ENCODE peak calls at places on chromosomes 12 and 14, in ten cellular contexts. One of them, this sample, is unnamed.
A peak's percentile ranks its signal among the peaks of the same experiment; 100 is the strongest.

GRCh38 chr12:60437297-60437696 is 841.5 kb downstream of the SLC16A7 start:
- DNase-seq in A673: no peak
- DNase-seq in pancreas: no peak
- DNase-seq in uterus: no peak
- DNase-seq in GM23338: no peak
- DNase-seq in fibroblast of lung: no peak
- DNase-seq in small intestine: no peak
- DNase-seq in mucosa of descending colon: no peak
- DNase-seq in naive thymus-derived CD4-positive, alpha-beta T cell: no peak
- DNase-seq in sigmoid colon: no peak
- DNase-seq in this sample: no peak

GRCh38 chr14:22386924-22387775 is 201.9 kb downstream of the DAD1 start:
- DNase-seq in A673: peak; percentile 94
- DNase-seq in uterus: peak; percentile 85
- DNase-seq in sigmoid colon: peak; percentile 85
- DNase-seq in pancreas: peak; percentile 33
- DNase-seq in fibroblast of lung: peak; percentile 62
- DNase-seq in mucosa of descending colon: no peak
- DNase-seq in GM23338: peak; percentile 93
- DNase-seq in naive thymus-derived CD4-positive, alpha-beta T cell: no peak
- DNase-seq in small intestine: peak; percentile 66
- DNase-seq in this sample: no peak

GRCh38 chr12:18139989-18140596 is 50.1 kb upstream of the RERGL start:
- DNase-seq in A673: peak; percentile 50
- DNase-seq in pancreas: no peak
- DNase-seq in GM23338: peak; percentile 63
- DNase-seq in small intestine: peak; percentile 44
- DNase-seq in uterus: no peak
- DNase-seq in naive thymus-derived CD4-positive, alpha-beta T cell: no peak
- DNase-seq in fibroblast of lung: peak; percentile 19
- DNase-seq in sigmoid colon: no peak
- DNase-seq in mucosa of descending colon: no peak
- DNase-seq in this sample: peak; percentile 14

GRCh38 chr14:58354817-58355216 is 40.9 kb upstream of the TOMM20L start:
- DNase-seq in sigmoid colon: no peak
- DNase-seq in pancreas: no peak
- DNase-seq in GM23338: no peak
- DNase-seq in mucosa of descending colon: no peak
- DNase-seq in naive thymus-derived CD4-positive, alpha-beta T cell: no peak
- DNase-seq in fibroblast of lung: no peak
- DNase-seq in uterus: no peak
- DNase-seq in A673: no peak
- DNase-seq in small intestine: no peak
- DNase-seq in this sample: no peak

GRCh38 chr12:64385019-64385418 is 5.5 kb downstream of the C12orf56 start:
- DNase-seq in naive thymus-derived CD4-positive, alpha-beta T cell: peak; percentile 43
- DNase-seq in sigmoid colon: no peak
- DNase-seq in fibroblast of lung: no peak
- DNase-seq in small intestine: no peak
- DNase-seq in pancreas: no peak
- DNase-seq in A673: no peak
- DNase-seq in mucosa of descending colon: no peak
- DNase-seq in uterus: no peak
- DNase-seq in GM23338: no peak
- DNase-seq in this sample: peak; percentile 93

GRCh38 chr14:67984274-67984673 is 164.7 kb downstream of the RAD51B start:
- DNase-seq in small intestine: no peak
- DNase-seq in mucosa of descending colon: no peak
- DNase-seq in sigmoid colon: no peak
- DNase-seq in uterus: no peak
- DNase-seq in naive thymus-derived CD4-positive, alpha-beta T cell: no peak
- DNase-seq in GM23338: no peak
- DNase-seq in fibroblast of lung: peak; percentile 34
- DNase-seq in A673: no peak
- DNase-seq in pancreas: no peak
- DNase-seq in this sample: no peak

GRCh38 chr12:63844391-63845341 is at the start of gene SRGAP1:
- DNase-seq in sigmoid colon: peak; percentile 86
- DNase-seq in naive thymus-derived CD4-positive, alpha-beta T cell: peak; percentile 5
- DNase-seq in small intestine: peak; percentile 72
- DNase-seq in mucosa of descending colon: peak; percentile 71
- DNase-seq in fibroblast of lung: peak; percentile 72
- DNase-seq in A673: peak; percentile 83
- DNase-seq in uterus: peak; percentile 74
- DNase-seq in pancreas: peak; percentile 58
- DNase-seq in GM23338: peak; percentile 63
- DNase-seq in this sample: no peak

GRCh38 chr14:51428981-51429380 is 188.9 kb downstream of the TMX1 start:
- DNase-seq in GM23338: no peak
- DNase-seq in uterus: no peak
- DNase-seq in naive thymus-derived CD4-positive, alpha-beta T cell: no peak
- DNase-seq in pancreas: no peak
- DNase-seq in A673: no peak
- DNase-seq in fibroblast of lung: no peak
- DNase-seq in sigmoid colon: no peak
- DNase-seq in small intestine: no peak
- DNase-seq in mucosa of descending colon: no peak
- DNase-seq in this sample: no peak

GRCh38 chr12:56104815-56105476 is 587 bp downstream of the PA2G4 start:
- DNase-seq in naive thymus-derived CD4-positive, alpha-beta T cell: no peak
- DNase-seq in small intestine: peak; percentile 22
- DNase-seq in pancreas: no peak
- DNase-seq in mucosa of descending colon: peak; percentile 79
- DNase-seq in sigmoid colon: no peak
- DNase-seq in GM23338: peak; percentile 39
- DNase-seq in fibroblast of lung: no peak
- DNase-seq in A673: peak; percentile 43
- DNase-seq in uterus: no peak
- DNase-seq in this sample: no peak

GRCh38 chr12:56102683-56103065 is 1.7 kb upstream of the PA2G4 start:
- DNase-seq in uterus: no peak
- DNase-seq in GM23338: no peak
- DNase-seq in pancreas: no peak
- DNase-seq in fibroblast of lung: no peak
- DNase-seq in mucosa of descending colon: no peak
- DNase-seq in sigmoid colon: no peak
- DNase-seq in A673: no peak
- DNase-seq in small intestine: no peak
- DNase-seq in naive thymus-derived CD4-positive, alpha-beta T cell: no peak
- DNase-seq in this sample: no peak

GRCh38 chr12:56103823-56104108 is 593 bp upstream of the PA2G4 start:
- DNase-seq in small intestine: no peak
- DNase-seq in naive thymus-derived CD4-positive, alpha-beta T cell: no peak
- DNase-seq in sigmoid colon: no peak
- DNase-seq in mucosa of descending colon: no peak
- DNase-seq in uterus: no peak
- DNase-seq in GM23338: no peak
- DNase-seq in pancreas: no peak
- DNase-seq in fibroblast of lung: no peak
- DNase-seq in A673: no peak
- DNase-seq in this sample: no peak

GRCh38 chr12:56104109-56104814 is at the start of gene PA2G4:
- DNase-seq in uterus: peak; percentile 97
- DNase-seq in small intestine: peak; percentile 99
- DNase-seq in GM23338: peak; percentile 99
- DNase-seq in fibroblast of lung: peak; percentile 99
- DNase-seq in pancreas: peak; percentile 98
- DNase-seq in naive thymus-derived CD4-positive, alpha-beta T cell: peak; percentile 91
- DNase-seq in mucosa of descending colon: peak; percentile 98
- DNase-seq in A673: peak; percentile 100
- DNase-seq in sigmoid colon: peak; percentile 99
- DNase-seq in this sample: peak; percentile 99

DNA sequence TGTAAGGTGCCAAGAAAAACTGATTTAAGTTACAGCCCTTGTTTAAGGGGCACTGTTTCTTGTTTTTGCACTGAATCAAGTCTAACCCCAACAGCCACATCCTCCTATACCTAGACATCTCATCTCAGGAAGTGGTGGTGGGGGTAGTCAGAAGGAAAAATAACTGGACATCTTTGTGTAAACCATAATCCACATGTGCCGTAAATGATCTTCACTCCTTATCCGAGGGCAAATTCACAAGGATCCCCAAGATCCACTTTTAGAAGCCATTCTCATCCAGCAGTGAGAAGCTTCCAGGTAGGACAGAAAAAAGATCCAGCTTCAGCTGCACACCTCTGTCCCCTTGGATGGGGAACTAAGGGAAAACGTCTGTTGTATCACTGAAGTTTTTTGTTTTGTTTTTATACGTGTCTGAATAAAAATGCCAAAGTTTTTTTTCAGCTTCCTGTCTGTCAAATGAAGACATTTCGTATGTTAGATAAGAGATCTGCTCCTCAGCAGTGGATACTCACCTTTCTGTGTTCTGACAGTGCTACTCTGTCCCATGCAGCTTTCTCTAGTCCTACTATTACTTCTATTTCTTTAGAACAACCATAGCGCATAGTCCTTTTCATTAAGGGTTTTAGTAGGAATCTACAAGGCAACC is 1.2 kb upstream of the PA2G4 start:
- DNase-seq in A673: no peak
- DNase-seq in mucosa of descending colon: no peak
- DNase-seq in GM23338: no peak
- DNase-seq in sigmoid colon: no peak
- DNase-seq in fibroblast of lung: no peak
- DNase-seq in uterus: no peak
- DNase-seq in pancreas: no peak
- DNase-seq in small intestine: peak; percentile 44
- DNase-seq in naive thymus-derived CD4-positive, alpha-beta T cell: peak; percentile 41
- DNase-seq in this sample: peak; percentile 71
- H3K4me3 ChIP-seq in A673: peak overlapping the region; percentile 87
- H3K4me3 ChIP-seq in mucosa of descending colon: no peak overlapping the region
- H3K4me3 ChIP-seq in GM23338: peak overlapping the region; percentile 99
- H3K4me3 ChIP-seq in sigmoid colon: peak overlapping the region; percentile 80
- H3K4me3 ChIP-seq in fibroblast of lung: peak overlapping the region; percentile 94
- H3K4me3 ChIP-seq in uterus: peak overlapping the region; percentile 86
- H3K4me3 ChIP-seq in pancreas: no peak overlapping the region
- H3K4me3 ChIP-seq in small intestine: no peak overlapping the region
- H3K4me3 ChIP-seq in naive thymus-derived CD4-positive, alpha-beta T cell: peak overlapping the region; percentile 87
- H3K4me3 ChIP-seq in this sample: peak overlapping the region; percentile 91

DNA sequence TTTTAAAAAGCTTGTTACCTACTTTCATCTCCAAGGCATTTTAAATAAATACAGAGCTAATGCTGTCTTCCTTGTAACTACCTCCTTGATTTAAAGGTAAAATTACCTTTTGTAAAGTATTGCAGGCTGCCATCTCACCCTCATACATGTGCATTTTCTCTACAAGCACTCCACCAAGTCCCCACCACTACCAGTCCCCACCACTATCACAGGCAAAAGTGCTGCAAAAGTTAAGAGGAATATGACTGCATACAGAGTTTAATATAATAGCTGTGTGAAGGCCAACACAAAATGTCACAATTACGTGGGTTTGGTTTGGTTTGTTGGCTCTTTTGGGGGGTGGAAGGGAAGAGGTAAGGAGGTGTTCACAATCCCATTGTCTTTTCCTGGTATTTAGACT is 9.6 kb downstream of the SIX1 start:
- DNase-seq in uterus: no peak
- DNase-seq in mucosa of descending colon: no peak
- DNase-seq in GM23338: no peak
- DNase-seq in small intestine: no peak
- DNase-seq in naive thymus-derived CD4-positive, alpha-beta T cell: no peak
- DNase-seq in A673: no peak
- DNase-seq in pancreas: no peak
- DNase-seq in fibroblast of lung: no peak
- DNase-seq in sigmoid colon: no peak
- DNase-seq in this sample: no peak
- H3K4me3 ChIP-seq in uterus: no peak overlapping the region
- H3K4me3 ChIP-seq in mucosa of descending colon: no peak overlapping the region
- H3K4me3 ChIP-seq in GM23338: no peak overlapping the region
- H3K4me3 ChIP-seq in small intestine: no peak overlapping the region
- H3K4me3 ChIP-seq in naive thymus-derived CD4-positive, alpha-beta T cell: no peak overlapping the region
- H3K4me3 ChIP-seq in A673: no peak overlapping the region
- H3K4me3 ChIP-seq in pancreas: no peak overlapping the region
- H3K4me3 ChIP-seq in fibroblast of lung: no peak overlapping the region
- H3K4me3 ChIP-seq in sigmoid colon: no peak overlapping the region
- H3K4me3 ChIP-seq in this sample: no peak overlapping the region

GRCh38 chr12:1104088-1104800 is 113.2 kb downstream of the ERC1 start:
- DNase-seq in uterus: no peak
- DNase-seq in mucosa of descending colon: no peak
- DNase-seq in GM23338: no peak
- DNase-seq in pancreas: no peak
- DNase-seq in small intestine: no peak
- DNase-seq in naive thymus-derived CD4-positive, alpha-beta T cell: no peak
- DNase-seq in A673: no peak
- DNase-seq in sigmoid colon: no peak
- DNase-seq in fibroblast of lung: no peak
- DNase-seq in this sample: no peak

GRCh38 chr12:1103632-1104031 is 112.6 kb downstream of the ERC1 start:
- DNase-seq in small intestine: no peak
- DNase-seq in fibroblast of lung: no peak
- DNase-seq in A673: no peak
- DNase-seq in pancreas: no peak
- DNase-seq in uterus: no peak
- DNase-seq in mucosa of descending colon: no peak
- DNase-seq in GM23338: no peak
- DNase-seq in sigmoid colon: no peak
- DNase-seq in naive thymus-derived CD4-positive, alpha-beta T cell: no peak
- DNase-seq in this sample: no peak

GRCh38 chr12:1102088-1102487 is 111.1 kb downstream of the ERC1 start:
- DNase-seq in mucosa of descending colon: no peak
- DNase-seq in pancreas: no peak
- DNase-seq in A673: no peak
- DNase-seq in uterus: no peak
- DNase-seq in small intestine: no peak
- DNase-seq in sigmoid colon: no peak
- DNase-seq in naive thymus-derived CD4-positive, alpha-beta T cell: no peak
- DNase-seq in fibroblast of lung: no peak
- DNase-seq in GM23338: no peak
- DNase-seq in this sample: no peak

GRCh38 chr12:1099158-1099557 is 108.1 kb downstream of the ERC1 start:
- DNase-seq in GM23338: no peak
- DNase-seq in A673: no peak
- DNase-seq in fibroblast of lung: no peak
- DNase-seq in small intestine: peak; percentile 80
- DNase-seq in pancreas: no peak
- DNase-seq in naive thymus-derived CD4-positive, alpha-beta T cell: no peak
- DNase-seq in mucosa of descending colon: no peak
- DNase-seq in uterus: no peak
- DNase-seq in sigmoid colon: no peak
- DNase-seq in this sample: no peak

GRCh38 chr12:1103051-1103450 is 112.0 kb downstream of the ERC1 start:
- DNase-seq in GM23338: peak; percentile 36
- DNase-seq in pancreas: no peak
- DNase-seq in A673: no peak
- DNase-seq in sigmoid colon: no peak
- DNase-seq in naive thymus-derived CD4-positive, alpha-beta T cell: no peak
- DNase-seq in uterus: no peak
- DNase-seq in mucosa of descending colon: no peak
- DNase-seq in fibroblast of lung: no peak
- DNase-seq in small intestine: no peak
- DNase-seq in this sample: no peak
- H3K4me3 ChIP-seq in GM23338: no peak overlapping the region
- H3K4me3 ChIP-seq in pancreas: no peak overlapping the region
- H3K4me3 ChIP-seq in A673: no peak overlapping the region
- H3K4me3 ChIP-seq in sigmoid colon: no peak overlapping the region
- H3K4me3 ChIP-seq in naive thymus-derived CD4-positive, alpha-beta T cell: no peak overlapping the region
- H3K4me3 ChIP-seq in uterus: no peak overlapping the region
- H3K4me3 ChIP-seq in mucosa of descending colon: no peak overlapping the region
- H3K4me3 ChIP-seq in fibroblast of lung: no peak overlapping the region
- H3K4me3 ChIP-seq in small intestine: no peak overlapping the region
- H3K4me3 ChIP-seq in this sample: no peak overlapping the region

DNA sequence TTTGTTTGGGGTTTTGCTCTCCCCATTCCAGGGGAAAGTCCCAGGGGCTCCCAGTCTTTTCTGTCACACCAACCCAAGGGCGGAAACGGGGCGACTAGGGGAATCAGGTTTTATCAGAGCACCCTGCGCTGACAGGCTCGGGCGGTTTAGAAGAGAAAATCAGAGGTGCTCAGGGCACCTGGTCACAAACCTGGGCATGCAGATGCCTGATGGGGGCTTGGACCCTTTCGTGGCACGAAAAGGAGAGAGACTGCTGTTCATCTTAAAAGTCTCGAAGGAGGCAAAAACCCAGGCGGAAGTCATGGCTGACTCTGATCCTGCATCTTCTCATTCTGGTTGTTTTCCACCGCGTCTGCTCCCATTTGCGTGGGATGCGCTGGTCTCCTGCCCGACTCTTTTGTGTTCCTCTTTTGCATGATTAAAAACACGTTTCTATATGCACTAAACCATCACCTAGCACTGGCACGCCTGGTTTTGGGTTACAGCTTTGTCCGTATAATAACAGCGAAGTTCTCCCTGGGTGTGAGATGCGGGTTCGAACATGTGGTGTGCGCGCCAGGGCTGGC is 13.2 kb downstream of the OTX2 start:
- DNase-seq in small intestine: no peak
- DNase-seq in pancreas: no peak
- DNase-seq in mucosa of descending colon: no peak
- DNase-seq in fibroblast of lung: no peak
- DNase-seq in GM23338: peak; percentile 50
- DNase-seq in uterus: no peak
- DNase-seq in sigmoid colon: no peak
- DNase-seq in naive thymus-derived CD4-positive, alpha-beta T cell: no peak
- DNase-seq in A673: no peak
- DNase-seq in this sample: no peak
- H3K4me3 ChIP-seq in small intestine: no peak overlapping the region
- H3K4me3 ChIP-seq in pancreas: no peak overlapping the region
- H3K4me3 ChIP-seq in mucosa of descending colon: no peak overlapping the region
- H3K4me3 ChIP-seq in fibroblast of lung: no peak overlapping the region
- H3K4me3 ChIP-seq in GM23338: peak overlapping the region; percentile 62
- H3K4me3 ChIP-seq in uterus: no peak overlapping the region
- H3K4me3 ChIP-seq in sigmoid colon: no peak overlapping the region
- H3K4me3 ChIP-seq in naive thymus-derived CD4-positive, alpha-beta T cell: no peak overlapping the region
- H3K4me3 ChIP-seq in A673: no peak overlapping the region
- H3K4me3 ChIP-seq in this sample: no peak overlapping the region